ENCODE peak calls at places on chromosomes 5 and 9, in seven cellular contexts. B is IMR-90, P is trophoblast cell, O is mesendoderm, R is H1, H is H9, I is mesenchymal stem cell. T is an unnamed sample.
A peak's percentile ranks its signal among the peaks of the same experiment; 100 is the strongest.

GRCh38 chr9:82563094-82563493 is 499.8 kb downstream of the RASEF start:
- DNase-seq in P (no peak), B (no peak), R (no peak), H (no peak), I (no peak), O (no peak), T (no peak)

GRCh38 chr9:137269231-137269772 is 8.2 kb upstream of the TOR4A start:
- DNase-seq in H (no peak), R (no peak), P (no peak), I (peak; percentile 92), O (no peak), B (peak; percentile 60), T (no peak)

GRCh38 chr5:132814441-132815294 is 1.6 kb downstream of the SOWAHA start:
- DNase-seq in I (no peak), B (no peak), H (peak; percentile 74), R (peak; percentile 80), O (peak; percentile 65), P (no peak), T (no peak)

GRCh38 chr9:34927061-34927460 is 31.0 kb upstream of the PHF24 start:
- DNase-seq in I (no peak), B (no peak), R (no peak), O (no peak), H (no peak), P (no peak), T (no peak)

GRCh38 chr9:124835026-124835501 is 18.2 kb upstream of the WDR38 start:
- DNase-seq in P (no peak), I (peak; percentile 81), B (peak; percentile 79), R (no peak), H (no peak), O (no peak), T (no peak)

GRCh38 chr9:128818839-128819715 is 777 bp downstream of the ENDOG start:
- DNase-seq in H (peak; percentile 54), P (no peak), O (peak; percentile 53), R (peak; percentile 81), B (no peak), I (peak; percentile 8), T (no peak)

GRCh38 chr5:179237770-179238627 is 107.3 kb downstream of the ADAMTS2 start:
- DNase-seq in H (peak; percentile 19), B (no peak), P (no peak), R (no peak), O (no peak), I (no peak), T (no peak)

GRCh38 chr9:126023962-126024361 is 276.8 kb downstream of the PBX3 start:
- DNase-seq in H (no peak), P (no peak), O (no peak), I (no peak), B (no peak), R (no peak), T (no peak)

GRCh38 chr9:137988701-137989100 is 111.1 kb downstream of the CACNA1B start:
- DNase-seq in P (no peak), B (no peak), H (no peak), R (peak; percentile 17), O (no peak), I (no peak), T (no peak)

GRCh38 chr9:82726404-82727276 is 336.3 kb downstream of the RASEF start:
- DNase-seq in I (no peak), R (no peak), P (no peak), O (no peak), H (no peak), B (no peak), T (no peak)

GRCh38 chr5:152819891-152820290 is 414.8 kb upstream of the NMUR2 start:
- DNase-seq in O (peak; percentile 81), I (no peak), B (no peak), R (no peak), H (no peak), P (no peak), T (no peak)

GRCh38 chr9:110006657-110007056 is 201.3 kb downstream of the C9orf152 start:
- DNase-seq in R (no peak), B (no peak), H (peak; percentile 44), P (no peak), O (peak; percentile 40), I (no peak), T (no peak)

GRCh38 chr9:31394040-31394473 is 990.4 kb upstream of the ACO1 start:
- DNase-seq in R (no peak), I (peak; percentile 50), O (no peak), H (no peak), B (no peak), P (no peak), T (no peak)

DNA sequence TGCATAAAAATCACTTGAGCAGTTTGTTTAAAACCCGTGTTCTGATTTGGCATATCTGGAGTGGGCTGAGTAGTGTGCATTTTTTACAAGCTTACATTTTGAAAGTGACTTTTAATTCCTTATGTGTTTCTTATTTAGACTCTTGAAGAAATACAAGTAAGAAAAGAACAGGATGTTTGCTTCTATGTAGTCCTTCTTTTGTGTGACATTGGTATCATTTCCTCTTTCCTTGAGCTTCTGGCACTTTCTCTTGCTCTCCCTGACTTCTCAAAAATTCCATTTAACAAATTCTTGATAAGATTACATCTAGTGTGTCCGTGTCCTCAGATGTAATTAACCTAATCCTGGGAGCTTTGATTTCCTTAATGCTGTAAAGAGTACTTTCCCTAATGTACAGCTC is 12.5 kb downstream of the GARNL3 start:
- DNase-seq in H (no peak), R (no peak), B (no peak), I (no peak), P (no peak), O (no peak), T (no peak)
- H2AK5ac ChIP-seq in H (no peak overlapping the region), R (no peak overlapping the region), B (no peak overlapping the region), I (no peak overlapping the region), P (no peak overlapping the region), O (no peak overlapping the region), T (no peak overlapping the region)

DNA sequence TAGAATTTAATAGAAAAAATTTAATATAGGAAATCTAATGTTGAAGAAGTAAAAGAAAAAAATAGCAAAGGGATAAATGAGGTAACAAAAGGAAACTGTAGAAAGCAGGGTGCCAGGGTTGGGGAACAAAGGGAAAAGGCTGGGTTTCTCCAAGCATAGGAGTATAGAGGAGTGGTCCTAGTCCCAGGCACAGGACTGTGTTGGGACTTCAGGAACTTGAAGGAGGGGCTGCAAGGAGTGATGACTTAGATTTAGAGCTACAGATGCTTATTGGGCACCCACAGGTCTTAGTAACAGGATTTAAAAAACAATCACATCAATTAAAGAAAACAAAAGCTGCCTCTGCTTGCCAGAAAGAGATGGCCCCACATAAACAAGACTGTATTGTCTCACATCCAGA is 396.5 kb upstream of the TNC start:
- DNase-seq in B (no peak), I (no peak), P (no peak), O (no peak), R (no peak), H (no peak), T (no peak)
- H2AK5ac ChIP-seq in B (no peak overlapping the region), I (peak overlapping the region; percentile 35), P (no peak overlapping the region), O (no peak overlapping the region), R (no peak overlapping the region), H (no peak overlapping the region), T (no peak overlapping the region)

GRCh38 chr5:134982230-134982629 is 14.5 kb downstream of the CATSPER3 start:
- DNase-seq in I (peak; percentile 18), P (no peak), H (no peak), O (peak; percentile 18), R (no peak), B (no peak), T (no peak)
- H2AK5ac ChIP-seq in I (no peak overlapping the region), P (no peak overlapping the region), H (no peak overlapping the region), O (no peak overlapping the region), R (no peak overlapping the region), B (no peak overlapping the region), T (no peak overlapping the region)

DNA sequence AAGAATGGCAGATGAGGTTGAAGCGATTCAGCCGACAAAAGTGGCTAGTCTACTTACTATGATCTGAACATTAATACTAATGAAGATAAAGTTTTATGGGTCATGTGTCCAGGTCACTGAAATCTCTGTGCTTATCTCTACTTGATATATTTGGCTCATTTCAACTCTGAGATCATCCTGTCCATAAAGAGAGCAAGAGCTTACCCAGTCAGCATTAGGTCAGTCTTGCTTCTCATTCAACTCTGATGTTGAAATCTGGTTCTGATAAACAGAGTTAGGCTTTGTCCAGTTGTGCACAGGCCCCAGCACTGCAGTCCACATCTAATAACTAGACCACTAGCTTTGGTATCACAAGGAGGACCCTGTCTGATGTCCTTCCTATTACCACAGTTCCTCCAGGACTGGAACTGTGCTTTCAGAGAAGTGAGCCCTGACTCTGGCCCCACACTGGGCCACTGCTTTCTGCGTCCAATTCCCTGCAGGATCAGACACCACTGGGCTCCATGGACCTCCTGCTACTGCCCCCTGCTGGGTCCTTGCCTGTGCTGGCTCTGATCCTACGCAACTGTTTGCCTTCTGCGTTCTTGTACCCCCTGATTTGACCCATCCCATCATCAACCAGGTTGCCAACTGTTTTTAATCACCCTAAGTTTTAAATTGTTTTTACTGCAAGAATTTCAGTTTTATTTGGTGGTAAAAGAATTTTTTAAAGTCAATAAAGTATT is 23.7 kb upstream of the FAM120A start:
- DNase-seq in I (no peak), O (peak; percentile 49), R (no peak), H (peak; percentile 53), P (peak; percentile 19), B (no peak), T (no peak)
- H2AK5ac ChIP-seq in I (no peak overlapping the region), O (no peak overlapping the region), R (no peak overlapping the region), H (no peak overlapping the region), P (no peak overlapping the region), B (no peak overlapping the region), T (no peak overlapping the region)

GRCh38 chr5:173594061-173594460 is 22.4 kb downstream of the BOD1 start:
- DNase-seq in O (no peak), R (no peak), P (no peak), H (no peak), B (peak; percentile 51), I (no peak), T (no peak)

GRCh38 chr5:173595826-173596225 is 20.6 kb downstream of the BOD1 start:
- DNase-seq in P (no peak), I (no peak), R (no peak), H (no peak), B (no peak), O (no peak), T (no peak)

GRCh38 chr5:173590436-173591299 is 25.8 kb downstream of the BOD1 start:
- DNase-seq in I (no peak), P (no peak), R (no peak), H (no peak), B (no peak), O (no peak), T (no peak)

GRCh38 chr5:173592050-173592669 is 24.3 kb downstream of the BOD1 start:
- DNase-seq in P (no peak), B (no peak), H (no peak), I (no peak), O (peak; percentile 47), R (no peak), T (no peak)

GRCh38 chr5:173591300-173591622 is 25.2 kb downstream of the BOD1 start:
- DNase-seq in P (peak; percentile 37), O (no peak), I (no peak), B (no peak), R (no peak), H (no peak), T (no peak)
- H2AK5ac ChIP-seq in P (no peak overlapping the region), O (no peak overlapping the region), I (no peak overlapping the region), B (no peak overlapping the region), R (no peak overlapping the region), H (no peak overlapping the region), T (no peak overlapping the region)

GRCh38 chr5:61649971-61650370 is 317.9 kb downstream of the ZSWIM6 start:
- DNase-seq in I (no peak), B (no peak), O (no peak), P (no peak), H (no peak), R (no peak), T (no peak)
- H2AK5ac ChIP-seq in I (no peak overlapping the region), B (no peak overlapping the region), O (no peak overlapping the region), P (no peak overlapping the region), H (no peak overlapping the region), R (no peak overlapping the region), T (no peak overlapping the region)

T was measured in neuronal stem cell.